ENCODE peak calls at places on chromosomes 16 and 17, in six cellular contexts. B, D, A, J, U and P are unnamed samples.

GRCh38 chr16:81494434-81494806 is 49.8 kb downstream of the CMIP start:
- DNase-seq in B (no peak), U (no peak), J (no peak), A (no peak), D (no peak), P (no peak)

GRCh38 chr17:5837055-5837491 is 233.1 kb upstream of the WSCD1 start:
- DNase-seq in J (no peak), U (peak), D (no peak), A (peak), B (peak), P (peak)

GRCh38 chr16:31148281-31148728 is 1.6 kb downstream of the PRSS36 start:
- DNase-seq in B (no peak), D (no peak), U (no peak), A (no peak), J (peak), P (no peak)

GRCh38 chr17:80151333-80151732 is 4.4 kb upstream of the EIF4A3 start:
- DNase-seq in J (no peak), B (peak), A (peak), U (no peak), D (no peak), P (peak)

GRCh38 chr17:69320908-69321238 is 6.1 kb downstream of the ABCA5 start:
- DNase-seq in B (no peak), U (no peak), A (no peak), J (no peak), D (no peak), P (no peak)

GRCh38 chr17:44847581-44847980 is at the start of gene HIGD1B:
- DNase-seq in J (no peak), A (no peak), B (no peak), U (no peak), D (no peak), P (no peak)

GRCh38 chr16:12300490-12300889 is 324.0 kb downstream of the SNX29 start:
- DNase-seq in U (no peak), A (no peak), J (no peak), B (no peak), D (no peak), P (no peak)

GRCh38 chr16:84190731-84191388 is at the start of gene ADAD2:
- DNase-seq in D (no peak), A (no peak), J (no peak), B (peak), U (peak), P (no peak)

GRCh38 chr17:74737299-74738050 is 419 bp downstream of the RAB37 start:
- DNase-seq in B (no peak), D (no peak), A (no peak), J (peak), U (peak), P (peak)

GRCh38 chr17:79273660-79274059 is 199.0 kb downstream of the ENGASE start:
- DNase-seq in A (no peak), U (no peak), D (no peak), J (no peak), B (no peak), P (no peak)